ENCODE peak calls at places on chromosomes 13 and 19, in seven cellular contexts. D is mesendoderm, E is H1, G is H9, X is mesenchymal stem cell, V is trophoblast cell, W is IMR-90. C is an unnamed sample.
A peak's percentile ranks its signal among the peaks of the same experiment; 100 is the strongest.

GRCh38 chr19:719081-719512 is 10.4 kb downstream of the PALM start:
- DNase-seq in X (no peak), G (no peak), V (no peak), E (no peak), D (no peak), W (no peak), C (no peak)

GRCh38 chr13:114058051-114058867 is 74.2 kb downstream of the RASA3 start:
- DNase-seq in D (no peak), G (no peak), V (no peak), W (no peak), X (no peak), E (no peak), C (no peak)

GRCh38 chr19:18649371-18650047 is 12.7 kb downstream of the KLHL26 start:
- DNase-seq in X (peak; percentile 88), W (peak; percentile 70), V (no peak), D (no peak), G (peak; percentile 62), E (no peak), C (no peak)

GRCh38 chr13:112113355-112113754 is 46.4 kb downstream of the SOX1 start:
- DNase-seq in G (no peak), X (no peak), E (no peak), D (no peak), W (no peak), V (no peak), C (no peak)

GRCh38 chr19:54654447-54655321 is 8.1 kb upstream of the LILRB4 start:
- DNase-seq in G (no peak), D (no peak), E (no peak), W (no peak), V (no peak), X (no peak), C (no peak)

GRCh38 chr19:5864013-5864720 is 6.2 kb downstream of the FUT5 start:
- DNase-seq in W (no peak), X (no peak), V (no peak), D (no peak), G (no peak), E (no peak), C (no peak)

GRCh38 chr13:113509989-113510388 is 19.5 kb upstream of the DCUN1D2 start:
- DNase-seq in V (no peak), W (no peak), E (no peak), X (no peak), G (no peak), D (no peak), C (no peak)

GRCh38 chr13:30819136-30819875 is 84.0 kb downstream of the ALOX5AP start:
- DNase-seq in V (no peak), G (no peak), W (no peak), E (no peak), X (peak; percentile 67), D (no peak), C (no peak)

GRCh38 chr13:20270163-20270865 is 38.2 kb upstream of the GJB6 start:
- DNase-seq in V (no peak), X (no peak), E (no peak), W (no peak), G (no peak), D (no peak), C (no peak)

GRCh38 chr19:10975374-10976036 is 14.7 kb downstream of the SMARCA4 start:
- DNase-seq in G (no peak), E (no peak), V (no peak), D (no peak), W (peak; percentile 66), X (peak; percentile 73), C (no peak)

GRCh38 chr13:114222461-114222968 is 12.2 kb upstream of the CDC16 start:
- DNase-seq in V (peak; percentile 34), X (no peak), D (no peak), W (peak; percentile 48), E (no peak), G (no peak), C (no peak)

DNA sequence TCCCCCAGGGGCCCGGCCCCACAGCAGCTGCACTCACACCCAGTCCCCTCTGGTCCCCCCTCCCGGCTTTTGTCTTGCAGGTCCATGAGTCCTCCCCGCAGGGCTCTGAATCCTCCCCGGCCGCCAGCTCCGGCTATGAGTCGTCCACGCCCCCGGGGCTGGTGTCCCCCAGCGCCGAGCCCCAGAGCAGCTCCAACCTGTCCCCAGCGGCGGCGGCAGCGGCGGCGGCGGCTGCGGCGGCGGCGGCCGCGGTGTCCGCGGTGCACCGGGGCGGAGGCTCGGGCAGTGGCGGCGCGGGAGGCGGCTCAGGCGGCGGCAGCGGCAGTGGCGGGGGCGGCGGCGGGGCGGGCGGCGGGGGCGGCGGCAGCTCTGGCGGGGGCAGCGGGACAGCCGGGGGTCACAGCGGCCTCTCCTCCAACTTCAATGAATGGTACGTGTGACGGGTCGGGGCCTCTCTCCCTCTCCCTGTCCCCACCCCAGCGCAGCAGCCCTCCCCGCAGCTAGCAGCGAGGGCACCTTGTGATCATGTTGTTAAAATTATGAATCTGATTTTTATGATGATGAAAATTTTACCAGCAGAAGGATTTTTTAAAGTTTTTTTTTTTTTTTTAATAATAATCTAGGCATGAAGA is 3.8 kb downstream of the ZIC2 start:
- DNase-seq in X (no peak), V (no peak), W (no peak), D (peak; percentile 81), E (no peak), G (peak; percentile 65), C (no peak)
- H3K23ac ChIP-seq in X (no peak overlapping the region), V (no peak overlapping the region), W (no peak overlapping the region), D (peak overlapping the region; percentile 15), E (no peak overlapping the region), G (no peak overlapping the region), C (peak overlapping the region; percentile 71)

DNA sequence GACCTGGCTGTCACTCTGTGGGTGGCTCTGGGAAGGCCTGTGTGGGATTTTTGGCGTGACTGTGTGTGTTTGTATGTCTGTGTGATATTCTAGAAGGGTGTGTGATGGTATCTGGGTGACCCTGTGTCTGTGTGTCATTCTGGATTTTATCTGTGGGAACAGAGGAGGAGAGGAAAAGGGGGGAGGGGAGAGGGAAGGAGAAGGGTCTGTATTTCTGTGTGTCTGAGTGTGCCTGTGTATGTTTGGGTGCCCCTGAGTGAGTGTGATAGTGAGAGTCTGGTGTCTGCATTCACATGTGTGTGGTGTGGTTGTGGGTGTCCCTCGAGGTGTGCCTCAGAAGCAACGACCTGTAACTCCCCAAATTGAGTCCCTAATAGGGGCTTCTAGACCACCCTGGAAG is 8.1 kb upstream of the NFIX start:
- DNase-seq in D (no peak), E (no peak), G (no peak), V (no peak), W (no peak), X (no peak), C (no peak)
- H3K23ac ChIP-seq in D (no peak overlapping the region), E (no peak overlapping the region), G (no peak overlapping the region), V (no peak overlapping the region), W (no peak overlapping the region), X (no peak overlapping the region), C (no peak overlapping the region)

GRCh38 chr19:58350871-58351557 is 2.3 kb downstream of the A1BG start:
- DNase-seq in V (no peak), X (no peak), D (no peak), G (no peak), E (no peak), W (no peak), C (no peak)

GRCh38 chr19:58346961-58347929 is 6.0 kb downstream of the A1BG start:
- DNase-seq in X (peak; percentile 78), V (no peak), E (no peak), G (peak; percentile 82), W (peak; percentile 63), D (peak; percentile 67), C (peak; percentile 73)

GRCh38 chr19:58350001-58350801 is 3.1 kb downstream of the A1BG start:
- DNase-seq in G (no peak), W (no peak), X (no peak), E (no peak), D (no peak), V (no peak), C (no peak)

GRCh38 chr19:58349590-58349989 is 3.7 kb downstream of the A1BG start:
- DNase-seq in W (no peak), X (no peak), G (no peak), E (no peak), D (no peak), V (no peak), C (no peak)

DNA sequence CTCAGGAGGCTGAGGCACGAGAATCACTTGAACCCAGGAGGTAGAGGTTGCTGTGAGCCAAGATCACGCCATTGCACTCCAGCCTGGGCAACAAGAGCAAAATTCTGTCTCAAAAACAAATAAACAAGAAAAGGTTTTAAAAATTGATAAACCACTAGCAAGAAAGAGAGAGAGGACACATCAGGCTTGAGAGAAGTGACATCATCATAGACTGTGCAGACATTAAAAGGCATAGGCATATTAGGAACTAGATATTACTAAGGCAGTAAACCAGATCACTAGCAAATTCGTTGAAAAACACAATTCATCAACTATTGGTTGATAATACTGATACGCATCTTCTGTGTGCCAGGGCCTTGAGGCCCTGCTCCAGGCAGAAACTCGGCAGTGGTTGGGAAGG is 7.7 kb downstream of the A1BG start:
- DNase-seq in X (peak; percentile 15), W (no peak), G (no peak), V (no peak), D (no peak), E (no peak), C (no peak)
- H3K23ac ChIP-seq in X (no peak overlapping the region), W (no peak overlapping the region), G (no peak overlapping the region), V (no peak overlapping the region), D (no peak overlapping the region), E (no peak overlapping the region), C (no peak overlapping the region)

DNA sequence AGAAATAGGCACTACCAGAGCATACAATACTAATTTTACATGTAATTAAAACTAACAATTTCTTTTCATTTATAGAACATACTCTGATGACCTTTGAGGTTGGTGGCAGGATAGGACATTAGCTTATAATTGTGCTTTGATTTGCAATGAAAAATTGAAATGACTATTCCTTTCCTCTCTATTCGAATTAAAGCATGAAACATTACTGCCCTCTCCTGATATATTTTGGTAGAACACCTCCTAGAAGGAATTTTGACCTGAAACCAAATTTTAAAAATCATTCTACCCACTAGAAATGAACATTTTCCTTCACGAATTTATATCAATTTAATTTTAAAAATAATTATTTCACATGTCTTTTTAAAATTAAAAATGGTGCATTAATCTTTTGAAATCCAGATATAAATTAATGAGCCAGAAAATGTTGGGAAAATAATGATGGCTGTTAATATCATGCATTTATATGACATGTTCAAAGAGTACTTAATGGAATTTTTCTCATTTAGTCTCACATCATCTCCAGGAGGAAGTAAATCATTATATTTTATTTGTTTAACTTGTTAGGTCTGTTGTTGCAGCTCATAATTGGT is 556.3 kb upstream of the ARGLU1 start:
- DNase-seq in D (peak; percentile 33), W (peak; percentile 36), V (no peak), G (no peak), X (peak; percentile 18), E (no peak), C (peak; percentile 37)
- H3K23ac ChIP-seq in D (no peak overlapping the region), W (no peak overlapping the region), V (no peak overlapping the region), G (no peak overlapping the region), X (no peak overlapping the region), E (no peak overlapping the region), C (no peak overlapping the region)

DNA sequence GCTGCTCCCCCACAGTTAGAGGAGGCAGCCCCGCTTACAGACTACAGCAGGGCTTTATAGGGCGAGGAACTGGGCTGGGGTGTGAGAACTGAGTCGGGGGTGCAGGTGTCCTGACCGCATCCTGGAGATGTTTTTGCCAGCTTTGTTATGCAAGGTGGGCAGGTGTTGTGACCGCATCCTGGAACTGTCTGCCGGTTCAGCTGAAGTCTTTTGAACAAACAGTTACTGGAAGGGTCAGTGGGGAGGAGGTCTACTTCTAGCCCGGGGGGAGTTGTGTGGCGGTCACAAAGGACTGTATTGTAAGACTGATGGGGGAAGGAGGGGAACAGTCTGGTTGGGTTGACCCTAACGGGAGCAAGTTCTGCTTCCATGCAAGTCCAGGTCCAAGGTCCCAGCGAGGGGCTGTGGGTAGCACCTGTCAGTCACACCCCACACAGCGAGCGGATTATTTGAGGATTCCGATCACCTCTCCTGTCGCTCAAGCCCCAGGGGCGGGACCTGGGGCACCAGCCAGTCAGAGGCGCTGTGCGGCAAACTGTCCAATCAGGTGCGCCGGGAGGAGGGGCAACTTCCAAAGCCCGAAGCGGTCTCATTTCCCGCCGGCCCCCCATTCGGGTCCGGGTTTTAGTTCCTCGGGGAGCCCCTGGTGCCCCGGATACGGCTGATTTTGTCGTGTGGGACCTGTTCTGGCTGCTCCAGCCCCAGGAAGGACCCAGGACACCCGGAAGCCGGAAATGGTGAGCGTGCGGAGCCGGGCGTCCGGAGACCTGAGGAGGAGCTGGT is at the start of gene ZNF101:
- DNase-seq in W (peak; percentile 85), D (peak; percentile 97), G (peak; percentile 98), X (peak; percentile 90), V (peak; percentile 91), E (peak; percentile 94), C (peak; percentile 89)
- H3K23ac ChIP-seq in W (peak within 1 kb of the TSS; percentile 51), D (no peak within 1 kb of the TSS), G (no peak within 1 kb of the TSS), X (no peak within 1 kb of the TSS), V (no peak within 1 kb of the TSS), E (no peak within 1 kb of the TSS), C (peak within 1 kb of the TSS; percentile 73)

C was measured in neuronal stem cell.